ENCODE peak calls at places on chromosomes 7 and 10, in five cellular contexts. One of them, this sample, is unnamed.

GRCh38 chr10:60310746-60311145 is 78.9 kb downstream of the ANK3 start:
- DNase-seq in GM12878: no peak
- DNase-seq in HCT116: no peak
- DNase-seq in SK-N-SH: no peak
- DNase-seq in K562: peak; percentile 50
- DNase-seq in this sample: no peak

GRCh38 chr7:148540041-148540738 is 50.4 kb upstream of the C7orf33 start:
- DNase-seq in GM12878: no peak
- DNase-seq in HCT116: peak; percentile 4
- DNase-seq in SK-N-SH: peak; percentile 16
- DNase-seq in K562: no peak
- DNase-seq in this sample: no peak

GRCh38 chr7:104096683-104097082 is 107.2 kb upstream of the RELN start:
- DNase-seq in GM12878: no peak
- DNase-seq in HCT116: peak; percentile 21
- DNase-seq in SK-N-SH: no peak
- DNase-seq in K562: peak; percentile 86
- DNase-seq in this sample: peak; percentile 78

GRCh38 chr7:121530251-121531174 is 134.4 kb upstream of the FAM3C start:
- DNase-seq in GM12878: peak; percentile 99
- DNase-seq in HCT116: peak; percentile 100
- DNase-seq in SK-N-SH: no peak
- DNase-seq in K562: no peak
- DNase-seq in this sample: no peak

GRCh38 chr10:15789793-15790525 is 70.2 kb upstream of the ITGA8 start:
- DNase-seq in GM12878: no peak
- DNase-seq in HCT116: no peak
- DNase-seq in SK-N-SH: no peak
- DNase-seq in K562: no peak
- DNase-seq in this sample: no peak

GRCh38 chr7:130943336-130943901 is 209.4 kb upstream of the KLF14 start:
- DNase-seq in GM12878: no peak
- DNase-seq in HCT116: no peak
- DNase-seq in SK-N-SH: no peak
- DNase-seq in K562: peak; percentile 67
- DNase-seq in this sample: no peak

GRCh38 chr7:64747802-64748201 is 46.4 kb upstream of the ZNF138 start:
- DNase-seq in GM12878: no peak
- DNase-seq in HCT116: no peak
- DNase-seq in SK-N-SH: no peak
- DNase-seq in K562: no peak
- DNase-seq in this sample: no peak

GRCh38 chr7:101442426-101443070 is 79.9 kb downstream of the COL26A1 start:
- DNase-seq in GM12878: no peak
- DNase-seq in HCT116: no peak
- DNase-seq in SK-N-SH: peak; percentile 5
- DNase-seq in K562: no peak
- DNase-seq in this sample: no peak

GRCh38 chr7:2754086-2754485 is 66.1 kb downstream of the AMZ1 start:
- DNase-seq in GM12878: no peak
- DNase-seq in HCT116: no peak
- DNase-seq in SK-N-SH: no peak
- DNase-seq in K562: no peak
- DNase-seq in this sample: no peak

GRCh38 chr7:142130282-142130681 is 18.8 kb downstream of the MGAM2 start:
- DNase-seq in GM12878: no peak
- DNase-seq in HCT116: no peak
- DNase-seq in SK-N-SH: no peak
- DNase-seq in K562: no peak
- DNase-seq in this sample: no peak

GRCh38 chr7:88465586-88465985 is 158.9 kb upstream of the STEAP4 start:
- DNase-seq in GM12878: no peak
- DNase-seq in HCT116: no peak
- DNase-seq in SK-N-SH: no peak
- DNase-seq in K562: no peak
- DNase-seq in this sample: no peak

GRCh38 chr7:8125680-8126444 is 136.1 kb downstream of the ICA1 start:
- DNase-seq in GM12878: peak; percentile 95
- DNase-seq in HCT116: no peak
- DNase-seq in SK-N-SH: no peak
- DNase-seq in K562: no peak
- DNase-seq in this sample: no peak

GRCh38 chr10:110209399-110209925 is 2.1 kb downstream of the MXI1 start:
- DNase-seq in GM12878: no peak
- DNase-seq in HCT116: peak; percentile 59
- DNase-seq in SK-N-SH: no peak
- DNase-seq in K562: peak; percentile 59
- DNase-seq in this sample: no peak

GRCh38 chr7:43954524-43955228 is 28.4 kb downstream of the UBE2D4 start:
- DNase-seq in GM12878: peak; percentile 7
- DNase-seq in HCT116: peak; percentile 34
- DNase-seq in SK-N-SH: peak; percentile 81
- DNase-seq in K562: peak; percentile 70
- DNase-seq in this sample: peak; percentile 61

GRCh38 chr10:47349941-47350371 is 1.8 kb downstream of the RBP3 start:
- DNase-seq in GM12878: no peak
- DNase-seq in HCT116: no peak
- DNase-seq in SK-N-SH: no peak
- DNase-seq in K562: no peak
- DNase-seq in this sample: no peak

GRCh38 chr10:102410427-102411073 is 8.0 kb downstream of the PSD start:
- DNase-seq in GM12878: no peak
- DNase-seq in HCT116: no peak
- DNase-seq in SK-N-SH: peak; percentile 27
- DNase-seq in K562: no peak
- DNase-seq in this sample: no peak

GRCh38 chr10:47406870-47407648 is 23.0 kb upstream of the ZNF488 start:
- DNase-seq in GM12878: no peak
- DNase-seq in HCT116: peak; percentile 96
- DNase-seq in SK-N-SH: no peak
- DNase-seq in K562: peak; percentile 89
- DNase-seq in this sample: peak; percentile 80

GRCh38 chr7:123598657-123599056 is 3.0 kb upstream of the ASB15 start:
- DNase-seq in GM12878: no peak
- DNase-seq in HCT116: no peak
- DNase-seq in SK-N-SH: no peak
- DNase-seq in K562: no peak
- DNase-seq in this sample: no peak

GRCh38 chr10:17847586-17848296 is 38.6 kb downstream of the MRC1 start:
- DNase-seq in GM12878: no peak
- DNase-seq in HCT116: no peak
- DNase-seq in SK-N-SH: peak; percentile 32
- DNase-seq in K562: peak; percentile 10
- DNase-seq in this sample: no peak

GRCh38 chr10:47024399-47025252 is 113.4 kb downstream of the PTPN20 start:
- DNase-seq in GM12878: peak; percentile 16
- DNase-seq in HCT116: peak; percentile 62
- DNase-seq in SK-N-SH: peak; percentile 83
- DNase-seq in K562: peak; percentile 70
- DNase-seq in this sample: peak; percentile 53

GRCh38 chr7:107579881-107580715 is at the start of gene BCAP29:
- DNase-seq in GM12878: no peak
- DNase-seq in HCT116: peak; percentile 38
- DNase-seq in SK-N-SH: peak; percentile 96
- DNase-seq in K562: peak; percentile 95
- DNase-seq in this sample: peak; percentile 67

GRCh38 chr10:51300617-51301350 is 226.5 kb downstream of the PRKG1 start:
- DNase-seq in GM12878: no peak
- DNase-seq in HCT116: no peak
- DNase-seq in SK-N-SH: no peak
- DNase-seq in K562: no peak
- DNase-seq in this sample: no peak

GRCh38 chr7:20835111-20835750 is 48.5 kb upstream of the SP8 start:
- DNase-seq in GM12878: no peak
- DNase-seq in HCT116: no peak
- DNase-seq in SK-N-SH: no peak
- DNase-seq in K562: peak; percentile 84
- DNase-seq in this sample: no peak

GRCh38 chr7:89029864-89030263 is 234.3 kb upstream of the TEX47 start:
- DNase-seq in GM12878: no peak
- DNase-seq in HCT116: peak; percentile 2
- DNase-seq in SK-N-SH: no peak
- DNase-seq in K562: no peak
- DNase-seq in this sample: no peak

GRCh38 chr10:34723746-34724145 is 91.3 kb downstream of the PARD3 start:
- DNase-seq in GM12878: no peak
- DNase-seq in HCT116: no peak
- DNase-seq in SK-N-SH: peak; percentile 47
- DNase-seq in K562: peak; percentile 33
- DNase-seq in this sample: peak; percentile 42

GRCh38 chr10:65340340-65340739 is 1585.5 kb upstream of the LRRTM3 start:
- DNase-seq in GM12878: no peak
- DNase-seq in HCT116: no peak
- DNase-seq in SK-N-SH: no peak
- DNase-seq in K562: no peak
- DNase-seq in this sample: no peak

GRCh38 chr10:65346466-65346865 is 1579.4 kb upstream of the LRRTM3 start:
- DNase-seq in GM12878: no peak
- DNase-seq in HCT116: no peak
- DNase-seq in SK-N-SH: no peak
- DNase-seq in K562: no peak
- DNase-seq in this sample: no peak

GRCh38 chr10:65342226-65342625 is 1583.6 kb upstream of the LRRTM3 start:
- DNase-seq in GM12878: no peak
- DNase-seq in HCT116: no peak
- DNase-seq in SK-N-SH: no peak
- DNase-seq in K562: no peak
- DNase-seq in this sample: no peak

GRCh38 chr10:65341323-65341922 is 1584.4 kb upstream of the LRRTM3 start:
- DNase-seq in GM12878: no peak
- DNase-seq in HCT116: no peak
- DNase-seq in SK-N-SH: no peak
- DNase-seq in K562: no peak
- DNase-seq in this sample: no peak
- TF ChIP-seq REST in GM12878: no peak
- TF ChIP-seq REST in HCT116: no peak
- TF ChIP-seq REST in SK-N-SH: no peak
- TF ChIP-seq REST in K562: no peak
- TF ChIP-seq REST in this sample: no peak

GRCh38 chr10:6053303-6053702 is 8.9 kb downstream of the IL2RA start:
- DNase-seq in GM12878: no peak
- DNase-seq in HCT116: no peak
- DNase-seq in SK-N-SH: no peak
- DNase-seq in K562: no peak
- DNase-seq in this sample: no peak

GRCh38 chr10:6048281-6049030 is 13.7 kb downstream of the IL2RA start:
- DNase-seq in GM12878: no peak
- DNase-seq in HCT116: no peak
- DNase-seq in SK-N-SH: no peak
- DNase-seq in K562: no peak
- DNase-seq in this sample: no peak

GRCh38 chr10:6049031-6049400 is 13.2 kb downstream of the IL2RA start:
- DNase-seq in GM12878: no peak
- DNase-seq in HCT116: no peak
- DNase-seq in SK-N-SH: no peak
- DNase-seq in K562: no peak
- DNase-seq in this sample: no peak

GRCh38 chr10:6052247-6053221 is 9.6 kb downstream of the IL2RA start:
- DNase-seq in GM12878: peak; percentile 73
- DNase-seq in HCT116: no peak
- DNase-seq in SK-N-SH: no peak
- DNase-seq in K562: no peak
- DNase-seq in this sample: no peak

DNA sequence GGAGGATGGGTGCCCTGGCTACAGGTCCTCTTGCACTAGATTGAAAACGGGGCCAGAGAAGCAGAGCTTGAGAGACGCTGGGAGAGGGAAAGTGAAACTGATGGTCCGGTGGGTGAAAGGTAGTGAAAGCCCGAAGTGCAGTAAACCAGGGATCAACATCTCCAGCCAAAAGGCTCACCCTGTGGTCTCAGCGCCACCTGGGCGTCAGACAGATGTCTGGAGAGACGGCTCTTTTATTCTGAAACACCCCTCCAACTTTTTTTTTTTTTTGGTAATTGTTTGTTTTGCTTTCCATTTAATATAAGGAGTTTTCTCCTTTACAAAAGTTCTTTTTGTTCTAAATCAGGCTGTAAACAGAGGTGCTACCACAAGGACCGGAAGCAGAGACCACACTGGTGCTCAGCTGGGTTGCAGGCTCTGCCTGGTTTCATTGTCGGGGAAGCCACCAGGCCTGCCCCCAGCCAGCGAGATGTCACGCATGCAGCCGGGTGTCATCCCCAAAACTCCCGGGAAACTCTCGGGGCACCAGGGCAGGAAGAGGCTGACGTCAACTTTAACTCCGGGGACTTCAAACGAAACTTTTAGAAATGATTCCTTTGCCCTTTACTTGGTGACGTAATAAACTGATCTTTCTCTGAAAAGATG is 11.2 kb downstream of the IL2RA start:
- DNase-seq in GM12878: peak; percentile 89
- DNase-seq in HCT116: no peak
- DNase-seq in SK-N-SH: peak; percentile 31
- DNase-seq in K562: peak; percentile 61
- DNase-seq in this sample: peak; percentile 41
- TF ChIP-seq CTCF in GM12878: peak; percentile 24
- TF ChIP-seq CTCF in HCT116: no peak
- TF ChIP-seq CTCF in SK-N-SH: peak; percentile 34
- TF ChIP-seq CTCF in K562: peak; percentile 82
- TF ChIP-seq CTCF in this sample: peak; percentile 62

GRCh38 chr7:135774284-135774683 is 25.7 kb upstream of the FAM180A start:
- DNase-seq in GM12878: no peak
- DNase-seq in HCT116: no peak
- DNase-seq in SK-N-SH: no peak
- DNase-seq in K562: no peak
- DNase-seq in this sample: peak; percentile 14
- TF ChIP-seq JUND in GM12878: no peak
- TF ChIP-seq JUND in HCT116: peak; percentile 26
- TF ChIP-seq JUND in SK-N-SH: no peak
- TF ChIP-seq JUND in K562: no peak
- TF ChIP-seq JUND in this sample: no peak

DNA sequence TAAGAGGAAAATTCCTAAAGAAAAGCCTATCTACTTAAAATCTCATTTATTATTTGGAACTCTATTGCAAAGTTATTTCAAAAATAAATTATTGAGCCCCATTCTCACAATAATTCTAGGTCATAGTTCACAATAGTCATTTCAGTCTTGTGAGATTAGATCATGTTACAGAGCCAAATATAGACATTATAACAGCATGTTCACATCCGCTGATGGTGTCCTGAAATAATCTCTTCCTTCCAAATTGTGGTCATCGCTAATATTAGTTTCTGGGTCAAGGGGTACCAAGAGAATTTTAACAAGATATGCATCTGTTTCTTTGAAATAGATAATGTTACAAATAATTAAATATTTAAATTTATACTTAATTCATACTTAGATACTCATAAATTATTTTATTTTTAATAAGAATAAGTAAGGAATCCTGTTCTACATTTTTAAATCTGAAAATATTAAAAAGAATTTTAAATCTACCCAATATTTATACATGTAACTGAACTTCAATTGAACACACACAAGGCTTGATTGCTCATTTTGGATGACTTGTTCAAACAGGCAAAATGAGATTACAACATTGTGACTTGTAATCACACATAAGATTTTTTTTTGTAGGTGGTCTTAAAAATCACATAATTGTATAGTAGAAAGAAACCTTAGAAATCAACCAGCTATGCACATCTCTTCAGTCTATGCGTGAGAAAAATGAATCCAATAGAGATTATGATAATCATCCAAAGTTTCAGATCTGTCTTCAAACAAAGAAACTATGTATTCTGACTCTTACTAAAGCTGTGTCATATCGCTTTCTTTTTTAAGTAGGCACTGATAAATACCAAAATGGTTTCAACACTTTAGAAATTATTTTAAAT is 13.1 kb downstream of the GNAT3 start:
- DNase-seq in GM12878: no peak
- DNase-seq in HCT116: peak; percentile 1
- DNase-seq in SK-N-SH: no peak
- DNase-seq in K562: no peak
- DNase-seq in this sample: no peak
- TF ChIP-seq REST in GM12878: no peak
- TF ChIP-seq REST in HCT116: no peak
- TF ChIP-seq REST in SK-N-SH: no peak
- TF ChIP-seq REST in K562: no peak
- TF ChIP-seq REST in this sample: no peak

This sample was measured in HepG2.